ENCODE peak calls at places on chromosomes 4 and X, in six cellular contexts. O is H54, F is amygdala, E is activated B cell treated with CpG ODN at 0.5 μM for 24 hours, W is iPS-NIHi11, J is GM23338. G is an unnamed sample.

GRCh38 chrX:120560405-120560841 is 339 bp downstream of the CUL4B start:
- DNase-seq in F (no peak), E (peak; percentile 16), J (no peak), O (no peak), W (no peak), G (peak; percentile 16)

GRCh38 chrX:74535211-74535621 is 79.2 kb downstream of the RLIM start:
- DNase-seq in W (peak; percentile 48), F (peak; percentile 27), O (no peak), J (peak; percentile 62), E (no peak), G (peak; percentile 8)

GRCh38 chr4:45831692-45832091 is 292.2 kb downstream of the GABRG1 start:
- DNase-seq in E (no peak), F (no peak), O (no peak), J (no peak), W (no peak), G (no peak)

GRCh38 chr4:118265312-118266144 is 87.3 kb downstream of the PRSS12 start:
- DNase-seq in E (no peak), J (peak; percentile 60), W (no peak), F (no peak), O (no peak), G (peak; percentile 36)

GRCh38 chr4:76373919-76374552 is 46.9 kb downstream of the CCDC158 start:
- DNase-seq in F (no peak), E (no peak), O (no peak), J (no peak), W (no peak), G (no peak)

GRCh38 chr4:77022581-77023133 is 53.1 kb downstream of the CCNI start:
- DNase-seq in W (peak; percentile 70), E (no peak), O (peak; percentile 13), J (peak; percentile 82), F (no peak), G (no peak)

GRCh38 chr4:77169496-77169895 is 12.5 kb downstream of the CCNG2 start:
- DNase-seq in E (no peak), J (no peak), W (no peak), O (no peak), F (no peak), G (no peak)

GRCh38 chrX:152861826-152862225 is 31.0 kb downstream of the NSDHL start:
- DNase-seq in E (no peak), W (no peak), F (no peak), J (no peak), O (no peak), G (no peak)

GRCh38 chrX:32877592-32877991 is 333.8 kb downstream of the DMD start:
- DNase-seq in F (no peak), O (no peak), W (peak; percentile 17), E (no peak), J (no peak), G (no peak)

GRCh38 chr4:141046255-141046654 is 87.0 kb downstream of the RNF150 start:
- DNase-seq in F (peak; percentile 18), J (no peak), E (no peak), O (no peak), W (no peak), G (no peak)

GRCh38 chr4:148764720-148765119 is 322.5 kb upstream of the NR3C2 start:
- DNase-seq in E (no peak), F (no peak), W (no peak), J (no peak), O (no peak), G (no peak)

GRCh38 chr4:177079327-177079726 is 230.3 kb upstream of the NEIL3 start:
- DNase-seq in F (no peak), J (no peak), E (no peak), O (no peak), W (no peak), G (no peak)

GRCh38 chrX:16712116-16712824 is at the start of gene CTPS2:
- DNase-seq in F (peak; percentile 21), O (peak; percentile 48), J (peak; percentile 58), E (peak; percentile 23), W (peak; percentile 77), G (peak; percentile 64)